ENCODE peak calls at places on chromosome 22, in six cellular contexts. One of them, this sample, is unnamed.

GRCh38 chr22:44676441-44677298 is 25.3 kb upstream of the PRR5 start:
- DNase-seq in effector memory CD4-positive, alpha-beta T cell: no peak
- DNase-seq in transverse colon: peak; percentile 77
- DNase-seq in WERI-Rb-1: no peak
- DNase-seq in tibial nerve: no peak
- DNase-seq in adrenal gland: no peak
- DNase-seq in this sample: peak; percentile 63

GRCh38 chr22:20239951-20240773 is 28.0 kb downstream of the RTN4R start:
- DNase-seq in effector memory CD4-positive, alpha-beta T cell: no peak
- DNase-seq in transverse colon: no peak
- DNase-seq in WERI-Rb-1: peak; percentile 95
- DNase-seq in tibial nerve: no peak
- DNase-seq in adrenal gland: no peak
- DNase-seq in this sample: no peak

GRCh38 chr22:30754971-30755759 is 60.5 kb downstream of the OSBP2 start:
- DNase-seq in effector memory CD4-positive, alpha-beta T cell: peak; percentile 6
- DNase-seq in transverse colon: peak; percentile 70
- DNase-seq in WERI-Rb-1: peak; percentile 75
- DNase-seq in tibial nerve: no peak
- DNase-seq in adrenal gland: peak; percentile 65
- DNase-seq in this sample: peak; percentile 57

GRCh38 chr22:43399980-43400358 is 11.8 kb upstream of the MPPED1 start:
- DNase-seq in effector memory CD4-positive, alpha-beta T cell: no peak
- DNase-seq in transverse colon: no peak
- DNase-seq in WERI-Rb-1: no peak
- DNase-seq in tibial nerve: no peak
- DNase-seq in adrenal gland: no peak
- DNase-seq in this sample: no peak

GRCh38 chr22:44351685-44352377 is 39.1 kb upstream of the SHISAL1 start:
- DNase-seq in effector memory CD4-positive, alpha-beta T cell: no peak
- DNase-seq in transverse colon: peak; percentile 54
- DNase-seq in WERI-Rb-1: peak; percentile 47
- DNase-seq in tibial nerve: no peak
- DNase-seq in adrenal gland: peak; percentile 39
- DNase-seq in this sample: peak; percentile 44

GRCh38 chr22:19941365-19942070 is at the start of the genes COMT and TXNRD2:
- DNase-seq in effector memory CD4-positive, alpha-beta T cell: peak; percentile 36
- DNase-seq in transverse colon: peak; percentile 78
- DNase-seq in WERI-Rb-1: peak; percentile 83
- DNase-seq in tibial nerve: peak; percentile 42
- DNase-seq in adrenal gland: peak; percentile 64
- DNase-seq in this sample: peak; percentile 82

GRCh38 chr22:28207281-28208030 is 288.4 kb upstream of the PITPNB start:
- DNase-seq in effector memory CD4-positive, alpha-beta T cell: no peak
- DNase-seq in transverse colon: no peak
- DNase-seq in WERI-Rb-1: no peak
- DNase-seq in tibial nerve: no peak
- DNase-seq in adrenal gland: no peak
- DNase-seq in this sample: no peak

GRCh38 chr22:34587357-34588356 is 478.3 kb upstream of the ISX start:
- DNase-seq in effector memory CD4-positive, alpha-beta T cell: no peak
- DNase-seq in transverse colon: no peak
- DNase-seq in WERI-Rb-1: no peak
- DNase-seq in tibial nerve: no peak
- DNase-seq in adrenal gland: no peak
- DNase-seq in this sample: no peak

GRCh38 chr22:30881361-30882180 is 87.0 kb downstream of the MORC2 start:
- DNase-seq in effector memory CD4-positive, alpha-beta T cell: no peak
- DNase-seq in transverse colon: no peak
- DNase-seq in WERI-Rb-1: peak; percentile 96
- DNase-seq in tibial nerve: no peak
- DNase-seq in adrenal gland: peak; percentile 87
- DNase-seq in this sample: no peak

GRCh38 chr22:30859714-30860095 is 108.9 kb downstream of the MORC2 start:
- DNase-seq in effector memory CD4-positive, alpha-beta T cell: no peak
- DNase-seq in transverse colon: no peak
- DNase-seq in WERI-Rb-1: no peak
- DNase-seq in tibial nerve: no peak
- DNase-seq in adrenal gland: no peak
- DNase-seq in this sample: no peak

GRCh38 chr22:50205781-50206569 is 5.2 kb downstream of the SELENOO start:
- DNase-seq in effector memory CD4-positive, alpha-beta T cell: no peak
- DNase-seq in transverse colon: no peak
- DNase-seq in WERI-Rb-1: no peak
- DNase-seq in tibial nerve: no peak
- DNase-seq in adrenal gland: no peak
- DNase-seq in this sample: no peak

GRCh38 chr22:26045051-26045450 is 124.2 kb upstream of the SEZ6L start:
- DNase-seq in effector memory CD4-positive, alpha-beta T cell: no peak
- DNase-seq in transverse colon: no peak
- DNase-seq in WERI-Rb-1: no peak
- DNase-seq in tibial nerve: no peak
- DNase-seq in adrenal gland: no peak
- DNase-seq in this sample: no peak

GRCh38 chr22:31940506-31940905 is 3.8 kb upstream of the YWHAH start:
- DNase-seq in effector memory CD4-positive, alpha-beta T cell: no peak
- DNase-seq in transverse colon: no peak
- DNase-seq in WERI-Rb-1: no peak
- DNase-seq in tibial nerve: no peak
- DNase-seq in adrenal gland: no peak
- DNase-seq in this sample: no peak

GRCh38 chr22:37686002-37686982 is at the start of gene NOL12:
- DNase-seq in effector memory CD4-positive, alpha-beta T cell: peak; percentile 40
- DNase-seq in transverse colon: peak; percentile 86
- DNase-seq in WERI-Rb-1: peak; percentile 86
- DNase-seq in tibial nerve: peak; percentile 43
- DNase-seq in adrenal gland: peak; percentile 86
- DNase-seq in this sample: peak; percentile 80

GRCh38 chr22:19108807-19109197 is 13.4 kb downstream of the DGCR2 start:
- DNase-seq in effector memory CD4-positive, alpha-beta T cell: no peak
- DNase-seq in transverse colon: no peak
- DNase-seq in WERI-Rb-1: no peak
- DNase-seq in tibial nerve: no peak
- DNase-seq in adrenal gland: no peak
- DNase-seq in this sample: no peak

GRCh38 chr22:44549701-44550100 is 51.7 kb upstream of the RTL6 start:
- DNase-seq in effector memory CD4-positive, alpha-beta T cell: no peak
- DNase-seq in transverse colon: no peak
- DNase-seq in WERI-Rb-1: no peak
- DNase-seq in tibial nerve: no peak
- DNase-seq in adrenal gland: no peak
- DNase-seq in this sample: no peak

GRCh38 chr22:38734203-38735100 is 21.3 kb downstream of the SUN2 start:
- DNase-seq in effector memory CD4-positive, alpha-beta T cell: no peak
- DNase-seq in transverse colon: no peak
- DNase-seq in WERI-Rb-1: no peak
- DNase-seq in tibial nerve: no peak
- DNase-seq in adrenal gland: no peak
- DNase-seq in this sample: no peak

GRCh38 chr22:38731703-38732161 is 24.1 kb downstream of the SUN2 start:
- DNase-seq in effector memory CD4-positive, alpha-beta T cell: no peak
- DNase-seq in transverse colon: no peak
- DNase-seq in WERI-Rb-1: no peak
- DNase-seq in tibial nerve: no peak
- DNase-seq in adrenal gland: peak; percentile 13
- DNase-seq in this sample: no peak

GRCh38 chr22:38730411-38730871 is 24.7 kb downstream of the GTPBP1 start:
- DNase-seq in effector memory CD4-positive, alpha-beta T cell: no peak
- DNase-seq in transverse colon: no peak
- DNase-seq in WERI-Rb-1: no peak
- DNase-seq in tibial nerve: no peak
- DNase-seq in adrenal gland: peak; percentile 12
- DNase-seq in this sample: no peak

GRCh38 chr22:38733329-38734202 is 22.2 kb downstream of the SUN2 start:
- DNase-seq in effector memory CD4-positive, alpha-beta T cell: no peak
- DNase-seq in transverse colon: peak; percentile 70
- DNase-seq in WERI-Rb-1: peak; percentile 63
- DNase-seq in tibial nerve: peak; percentile 53
- DNase-seq in adrenal gland: peak; percentile 72
- DNase-seq in this sample: peak; percentile 38

DNA sequence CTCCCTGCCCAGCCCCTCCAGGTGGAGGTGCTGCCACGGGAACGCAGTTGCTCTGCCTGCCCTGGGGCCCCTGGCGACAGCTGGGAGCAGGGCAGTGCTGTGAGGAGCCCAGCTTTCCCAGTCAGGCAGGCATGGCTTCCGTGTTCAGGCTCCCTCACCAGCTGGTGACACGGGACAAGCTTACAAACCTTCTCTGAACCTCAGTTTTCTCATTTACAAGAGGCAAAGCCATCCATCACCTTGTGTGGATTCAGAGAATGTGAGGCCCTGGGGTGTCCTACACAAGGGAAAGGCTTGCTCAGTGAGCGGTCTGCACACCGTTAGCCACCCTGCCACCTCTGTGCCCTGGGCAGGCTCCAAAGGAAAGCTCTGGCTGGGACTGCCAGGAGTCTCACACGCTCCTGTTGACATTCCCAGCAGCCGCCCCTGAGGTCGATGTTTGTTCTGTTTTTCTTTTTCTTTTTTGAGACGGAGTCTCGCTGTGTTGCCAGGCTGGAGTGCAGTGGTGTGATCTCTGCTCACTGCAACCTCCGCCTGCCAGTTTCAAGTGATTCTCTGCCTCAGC is 23.5 kb downstream of the SUN2 start:
- DNase-seq in effector memory CD4-positive, alpha-beta T cell: no peak
- DNase-seq in transverse colon: no peak
- DNase-seq in WERI-Rb-1: no peak
- DNase-seq in tibial nerve: no peak
- DNase-seq in adrenal gland: peak; percentile 17
- DNase-seq in this sample: no peak
- H3K27ac ChIP-seq in effector memory CD4-positive, alpha-beta T cell: no peak overlapping the region
- H3K27ac ChIP-seq in transverse colon: peak overlapping the region; percentile 80
- H3K27ac ChIP-seq in WERI-Rb-1: peak overlapping the region; percentile 29
- H3K27ac ChIP-seq in tibial nerve: peak overlapping the region; percentile 57
- H3K27ac ChIP-seq in adrenal gland: no peak overlapping the region
- H3K27ac ChIP-seq in this sample: no peak overlapping the region

DNA sequence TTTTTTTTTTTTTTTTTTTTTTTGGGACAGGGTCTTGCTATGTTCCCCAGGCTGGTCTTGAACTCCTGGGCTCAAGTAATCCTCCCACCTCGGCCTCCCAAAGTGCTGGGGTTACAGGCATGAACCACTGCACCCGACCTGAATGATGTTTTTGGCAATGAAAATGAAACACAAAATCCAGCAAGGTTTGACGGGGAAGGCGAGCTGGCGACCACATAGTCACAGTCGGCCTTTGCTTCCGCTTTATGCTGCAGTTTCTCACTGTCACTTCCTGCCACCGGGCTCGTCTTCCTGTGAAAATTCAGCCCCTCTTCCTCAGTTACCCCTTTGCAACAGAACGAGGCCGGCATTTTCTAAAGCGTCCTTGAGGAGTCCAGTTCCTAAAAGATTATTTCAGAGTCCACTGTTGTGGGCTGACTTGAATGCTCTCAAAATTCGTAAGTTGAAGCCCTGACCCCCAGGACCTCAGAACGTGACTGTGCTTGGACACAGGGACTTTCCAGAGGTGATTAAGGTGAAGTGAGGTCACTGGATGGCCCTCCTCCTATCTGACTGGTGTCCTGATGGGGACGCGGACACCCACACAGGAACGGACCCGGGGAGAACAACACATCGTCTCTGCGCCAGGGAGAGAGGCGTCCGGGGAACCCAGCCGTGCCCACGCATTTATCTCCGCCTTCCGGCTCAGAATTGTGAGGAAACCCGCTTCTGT is 2.9 kb upstream of the BID start:
- DNase-seq in effector memory CD4-positive, alpha-beta T cell: peak; percentile 51
- DNase-seq in transverse colon: peak; percentile 58
- DNase-seq in WERI-Rb-1: no peak
- DNase-seq in tibial nerve: no peak
- DNase-seq in adrenal gland: peak; percentile 47
- DNase-seq in this sample: no peak
- H3K4me3 ChIP-seq in effector memory CD4-positive, alpha-beta T cell: peak overlapping the region; percentile 82
- H3K4me3 ChIP-seq in transverse colon: peak overlapping the region; percentile 17
- H3K4me3 ChIP-seq in WERI-Rb-1: no peak overlapping the region
- H3K4me3 ChIP-seq in tibial nerve: no peak overlapping the region
- H3K4me3 ChIP-seq in adrenal gland: no peak overlapping the region
- H3K4me3 ChIP-seq in this sample: no peak overlapping the region

GRCh38 chr22:36549033-36549432 is 20.1 kb upstream of the EIF3D start:
- DNase-seq in effector memory CD4-positive, alpha-beta T cell: no peak
- DNase-seq in transverse colon: no peak
- DNase-seq in WERI-Rb-1: no peak
- DNase-seq in tibial nerve: no peak
- DNase-seq in adrenal gland: no peak
- DNase-seq in this sample: no peak

GRCh38 chr22:36548606-36549005 is 19.6 kb upstream of the EIF3D start:
- DNase-seq in effector memory CD4-positive, alpha-beta T cell: no peak
- DNase-seq in transverse colon: no peak
- DNase-seq in WERI-Rb-1: no peak
- DNase-seq in tibial nerve: no peak
- DNase-seq in adrenal gland: no peak
- DNase-seq in this sample: no peak

GRCh38 chr22:36551096-36551495 is 22.1 kb upstream of the EIF3D start:
- DNase-seq in effector memory CD4-positive, alpha-beta T cell: no peak
- DNase-seq in transverse colon: no peak
- DNase-seq in WERI-Rb-1: no peak
- DNase-seq in tibial nerve: no peak
- DNase-seq in adrenal gland: no peak
- DNase-seq in this sample: no peak

GRCh38 chr22:36554101-36554500 is 25.1 kb upstream of the EIF3D start:
- DNase-seq in effector memory CD4-positive, alpha-beta T cell: no peak
- DNase-seq in transverse colon: no peak
- DNase-seq in WERI-Rb-1: no peak
- DNase-seq in tibial nerve: no peak
- DNase-seq in adrenal gland: no peak
- DNase-seq in this sample: peak; percentile 58

DNA sequence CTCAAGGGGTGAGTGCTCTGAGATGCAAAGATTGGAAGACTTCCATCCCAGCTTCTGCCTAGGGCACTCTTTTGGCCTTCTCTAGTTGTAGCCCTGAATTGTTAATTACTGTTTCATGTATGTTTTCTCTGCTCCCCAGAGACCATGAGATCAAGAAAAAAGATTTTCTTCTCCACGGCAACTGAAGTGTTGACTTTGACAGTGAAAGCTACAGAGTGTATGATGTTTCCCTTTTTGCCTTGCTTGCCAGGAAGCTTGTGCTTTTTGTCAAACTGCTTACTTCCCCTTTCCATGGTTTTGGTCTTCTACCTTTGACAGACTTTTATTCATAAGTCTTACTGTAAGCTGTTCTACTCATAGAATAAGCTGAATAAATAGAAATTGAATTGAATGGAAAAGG is 23.3 kb upstream of the EIF3D start:
- DNase-seq in effector memory CD4-positive, alpha-beta T cell: no peak
- DNase-seq in transverse colon: no peak
- DNase-seq in WERI-Rb-1: no peak
- DNase-seq in tibial nerve: no peak
- DNase-seq in adrenal gland: no peak
- DNase-seq in this sample: no peak
- H3K27ac ChIP-seq in effector memory CD4-positive, alpha-beta T cell: no peak overlapping the region
- H3K27ac ChIP-seq in transverse colon: no peak overlapping the region
- H3K27ac ChIP-seq in WERI-Rb-1: no peak overlapping the region
- H3K27ac ChIP-seq in tibial nerve: no peak overlapping the region
- H3K27ac ChIP-seq in adrenal gland: no peak overlapping the region
- H3K27ac ChIP-seq in this sample: no peak overlapping the region

DNA sequence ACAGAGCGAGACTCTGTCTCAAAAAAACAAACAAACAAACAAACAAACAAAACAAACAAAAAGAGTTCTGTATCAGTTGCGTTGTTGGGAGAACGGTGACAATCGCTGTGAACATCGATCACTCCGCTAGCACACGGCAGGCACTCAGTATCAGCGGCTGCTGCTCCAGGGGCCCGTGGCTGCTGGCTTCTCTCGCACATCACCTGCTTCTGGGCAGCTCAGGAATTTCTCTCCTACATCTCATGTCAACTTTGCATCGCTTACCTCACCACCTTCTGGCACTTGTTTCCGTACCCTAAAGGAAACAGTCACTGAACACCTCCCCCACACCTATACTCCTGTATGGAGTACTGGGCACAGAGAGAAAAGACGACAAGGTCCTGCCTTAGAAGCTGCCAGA is 70.3 kb upstream of the WNT7B start:
- DNase-seq in effector memory CD4-positive, alpha-beta T cell: no peak
- DNase-seq in transverse colon: no peak
- DNase-seq in WERI-Rb-1: no peak
- DNase-seq in tibial nerve: no peak
- DNase-seq in adrenal gland: peak; percentile 14
- DNase-seq in this sample: no peak
- H3K4me3 ChIP-seq in effector memory CD4-positive, alpha-beta T cell: no peak overlapping the region
- H3K4me3 ChIP-seq in transverse colon: no peak overlapping the region
- H3K4me3 ChIP-seq in WERI-Rb-1: no peak overlapping the region
- H3K4me3 ChIP-seq in tibial nerve: no peak overlapping the region
- H3K4me3 ChIP-seq in adrenal gland: no peak overlapping the region
- H3K4me3 ChIP-seq in this sample: no peak overlapping the region